ENCODE peak calls at places on chromosomes 2 and 18, in six cellular contexts. M is HCT116, F is HepG2, D is K562, W is upper lobe of left lung, Z is GM12878. S is an unnamed sample.
A peak's percentile ranks its signal among the peaks of the same experiment; 100 is the strongest.

GRCh38 chr2:240467659-240468299 is 32.3 kb downstream of the GPC1 start:
- ATAC-seq in M (peak; percentile 36), F (no peak), D (peak; percentile 48), W (no peak), Z (no peak), S (no peak)

GRCh38 chr2:71934595-71935263 is 212.9 kb downstream of the CYP26B1 start:
- ATAC-seq in M (no peak), F (no peak), D (peak; percentile 72), W (no peak), Z (no peak), S (peak; percentile 60)

GRCh38 chr2:74893332-74893731 is 59.4 kb downstream of the HK2 start:
- ATAC-seq in M (peak; percentile 49), F (no peak), D (no peak), W (no peak), Z (no peak), S (no peak)

GRCh38 chr18:5995626-5996025 is 100.3 kb upstream of the TMEM200C start:
- ATAC-seq in M (no peak), F (no peak), D (no peak), W (no peak), Z (no peak), S (no peak)

GRCh38 chr2:18991177-18992168 is 366.9 kb downstream of the OSR1 start:
- ATAC-seq in M (no peak), F (no peak), D (no peak), W (peak; percentile 52), Z (no peak), S (no peak)

GRCh38 chr18:26233208-26233607 is 7.0 kb downstream of the TAF4B start:
- ATAC-seq in M (no peak), F (no peak), D (no peak), W (no peak), Z (no peak), S (no peak)

GRCh38 chr2:189492451-189492850 is 51.2 kb downstream of the WDR75 start:
- ATAC-seq in M (no peak), F (no peak), D (no peak), W (no peak), Z (no peak), S (no peak)

GRCh38 chr18:59876310-59876626 is 23.5 kb upstream of the PMAIP1 start:
- ATAC-seq in M (no peak), F (no peak), D (no peak), W (no peak), Z (peak; percentile 79), S (no peak)

DNA sequence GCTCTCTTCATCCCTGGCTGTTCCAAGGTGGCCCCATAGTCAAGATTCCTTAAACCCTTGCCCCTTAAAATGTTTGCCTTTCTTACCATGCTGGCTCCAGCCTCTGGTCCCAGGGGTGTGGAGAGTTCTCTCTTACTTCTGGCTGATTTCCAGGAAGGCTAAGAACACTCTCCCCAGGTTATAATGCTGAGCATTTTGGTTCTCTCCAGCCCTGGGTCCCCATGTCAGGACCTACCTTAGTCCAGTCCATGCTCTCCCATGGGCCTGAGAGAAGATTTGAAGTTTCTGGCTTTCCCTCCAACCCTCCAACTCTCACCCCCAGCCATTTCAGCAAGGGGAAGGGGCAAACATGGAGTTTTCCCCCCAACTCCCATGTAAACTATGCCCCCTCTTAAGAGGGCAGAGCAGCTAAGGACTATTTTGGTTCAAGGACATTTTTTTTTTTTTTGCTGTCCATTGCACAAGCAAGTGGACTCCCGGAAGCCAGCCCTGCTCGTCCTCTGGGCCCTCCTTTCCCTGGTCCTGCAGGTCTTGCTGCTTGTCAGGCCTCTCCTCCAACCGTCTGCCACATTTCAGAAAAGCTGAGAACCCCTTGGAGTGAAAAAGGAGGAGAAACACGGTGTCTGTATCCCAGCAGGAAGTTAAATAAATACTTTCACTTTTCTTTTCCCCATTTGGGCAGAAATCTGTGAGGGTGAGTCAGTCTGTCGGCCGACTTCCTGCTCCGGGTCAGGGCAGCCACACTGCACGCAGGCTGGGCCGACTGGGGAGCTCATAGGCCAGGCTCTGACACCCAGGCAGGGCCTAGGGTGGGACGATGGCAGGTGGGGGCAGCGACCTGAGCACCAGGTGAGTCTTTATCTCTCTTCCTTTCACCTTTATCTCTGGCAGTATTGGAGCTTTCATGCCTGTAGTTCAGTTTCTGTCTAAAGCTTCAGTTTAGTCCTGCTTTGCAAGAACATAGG is at the start of gene SP140L:
- ATAC-seq in M (peak; percentile 85), F (peak; percentile 95), D (peak; percentile 86), W (peak; percentile 93), Z (peak; percentile 96), S (peak; percentile 89)
- TF ChIP-seq POLR2A in M (no peak), F (peak; percentile 64), D (peak; percentile 65), W (peak; percentile 57), Z (peak; percentile 81), S (no peak)

GRCh38 chr18:63331105-63331504 is 11.5 kb upstream of the BCL2 start:
- ATAC-seq in M (no peak), F (no peak), D (no peak), W (no peak), Z (no peak), S (no peak)

GRCh38 chr18:63339920-63340484 is 20.4 kb upstream of the BCL2 start:
- ATAC-seq in M (peak; percentile 57), F (no peak), D (peak; percentile 71), W (no peak), Z (peak; percentile 82), S (no peak)

GRCh38 chr18:63342206-63342605 is 22.6 kb upstream of the BCL2 start:
- ATAC-seq in M (peak; percentile 76), F (peak; percentile 86), D (peak; percentile 98), W (no peak), Z (no peak), S (no peak)

GRCh38 chr18:63336366-63337099 is 17.0 kb upstream of the BCL2 start:
- ATAC-seq in M (peak; percentile 76), F (no peak), D (no peak), W (no peak), Z (no peak), S (peak; percentile 84)
- TF ChIP-seq POLR2AphosphoS5 in M (no peak), F (no peak), D (no peak), W (no peak), Z (no peak), S (peak; percentile 36)

GRCh38 chr2:138020432-138020831 is 56.2 kb downstream of the HNMT start:
- ATAC-seq in M (no peak), F (peak; percentile 52), D (peak; percentile 77), W (no peak), Z (no peak), S (no peak)
- TF ChIP-seq CTCF in M (no peak), F (peak; percentile 15), D (peak; percentile 39), W (no peak), Z (no peak), S (no peak)

DNA sequence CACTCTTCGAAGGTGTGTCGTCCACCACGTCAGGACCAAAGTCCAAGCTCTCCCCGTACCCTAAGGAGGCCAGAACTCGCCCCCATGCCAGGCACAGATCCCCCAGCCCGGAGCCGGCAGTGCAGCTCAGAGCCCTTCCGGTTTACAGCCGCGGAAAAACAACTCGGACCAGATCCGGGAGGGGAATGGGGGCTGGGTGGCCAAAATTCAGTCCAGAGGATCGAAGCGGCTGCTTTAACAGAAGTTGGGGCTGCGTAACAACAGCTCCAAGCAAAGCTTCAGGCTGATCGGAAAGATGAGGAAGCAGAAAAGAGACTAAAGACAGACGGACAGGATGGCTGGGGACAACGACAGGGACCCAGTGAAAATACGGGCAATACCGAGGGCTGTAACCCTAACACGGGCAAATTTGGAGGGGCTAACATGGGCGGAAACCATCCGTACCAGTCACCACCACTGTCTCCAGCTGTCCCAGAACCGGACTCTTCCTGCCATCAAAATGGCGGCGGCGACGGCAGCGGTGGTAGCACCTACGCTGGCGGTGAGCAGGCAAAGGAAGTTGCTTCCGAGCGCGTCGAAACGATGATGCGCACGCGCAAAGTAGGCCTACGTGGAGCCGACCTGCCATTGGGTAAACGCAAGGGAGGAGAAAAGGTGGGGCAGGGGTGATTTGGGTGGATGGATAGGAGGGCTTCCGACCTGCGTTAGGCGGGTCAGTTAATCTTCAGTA is at the start of gene MMADHC:
- ATAC-seq in M (peak; percentile 99), F (peak; percentile 96), D (peak; percentile 97), W (peak; percentile 98), Z (peak; percentile 95), S (peak; percentile 99)
- TF ChIP-seq POLR2A in M (peak; percentile 92), F (peak; percentile 95), D (peak; percentile 99), W (peak; percentile 92), Z (peak; percentile 100), S (peak; percentile 78)

GRCh38 chr2:43312751-43313641 is 86.6 kb upstream of the ZFP36L2 start:
- ATAC-seq in M (peak; percentile 49), F (peak; percentile 27), D (no peak), W (no peak), Z (no peak), S (no peak)
- TF ChIP-seq POLR2AphosphoS5 in M (no peak), F (no peak), D (no peak), W (no peak), Z (no peak), S (no peak)

GRCh38 chr2:63539416-63540162 is 48.7 kb downstream of the WDPCP start:
- ATAC-seq in M (no peak), F (no peak), D (no peak), W (no peak), Z (no peak), S (no peak)

GRCh38 chr2:63538409-63538808 is 49.9 kb downstream of the WDPCP start:
- ATAC-seq in M (no peak), F (no peak), D (no peak), W (no peak), Z (no peak), S (no peak)

GRCh38 chr2:63545023-63545422 is 43.3 kb downstream of the WDPCP start:
- ATAC-seq in M (no peak), F (no peak), D (no peak), W (no peak), Z (no peak), S (no peak)

DNA sequence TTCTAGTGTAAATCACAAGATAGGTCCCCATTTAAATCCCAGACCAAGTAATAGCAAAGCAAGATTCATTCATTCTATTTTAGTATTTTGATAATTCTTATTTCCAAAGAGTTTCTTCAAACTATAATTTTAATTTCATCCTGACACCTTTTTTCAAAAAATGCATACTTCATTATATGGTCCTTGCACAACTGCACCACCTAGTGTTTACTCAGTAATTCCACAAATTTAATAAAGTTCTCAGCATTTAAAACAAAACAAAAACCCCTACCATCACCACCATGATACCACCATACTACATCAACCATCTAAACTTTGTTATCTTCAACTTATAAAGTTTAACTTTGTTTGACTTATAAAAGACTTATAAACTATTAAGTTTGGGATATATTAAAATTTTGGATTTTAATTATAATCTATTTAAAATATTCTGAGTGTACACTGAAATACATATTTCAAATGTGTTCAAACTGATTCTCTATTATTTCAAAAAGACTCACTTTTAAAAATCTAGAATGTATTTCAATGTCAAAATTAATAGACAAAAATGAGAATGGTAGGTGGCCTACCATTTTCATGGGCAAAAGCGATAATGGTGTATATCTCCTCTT is 44.2 kb downstream of the WDPCP start:
- ATAC-seq in M (no peak), F (no peak), D (peak; percentile 44), W (no peak), Z (peak; percentile 67), S (no peak)
- TF ChIP-seq CTCF in M (peak; percentile 57), F (peak; percentile 46), D (peak; percentile 66), W (no peak), Z (peak; percentile 34), S (no peak)

GRCh38 chr2:238239872-238240760 is at the start of gene HES6:
- ATAC-seq in M (peak; percentile 86), F (peak; percentile 83), D (peak; percentile 88), W (peak; percentile 87), Z (peak; percentile 94), S (peak; percentile 96)
- TF ChIP-seq POLR2A in M (peak; percentile 97), F (peak; percentile 95), D (peak; percentile 68), W (peak; percentile 95), Z (peak; percentile 84), S (peak; percentile 90)